ENCODE peak calls at places on chromosomes 12 and 14, in four cellular contexts. J is left ventricle myocardium inferior, H is AG09309, L is AG10803. A is an unnamed sample.

GRCh38 chr12:6188954-6189353 is 11.2 kb upstream of the CD9 start:
- DNase-seq in J (no peak), H (no peak), L (no peak), A (no peak)

GRCh38 chr12:45989277-45989856 is 1.0 kb downstream of the SCAF11 start:
- DNase-seq in J (no peak), H (no peak), L (no peak), A (no peak)

GRCh38 chr14:79328863-79329262 is 882.4 kb downstream of the DIO2 start:
- DNase-seq in J (no peak), H (no peak), L (no peak), A (no peak)

GRCh38 chr12:111715242-111715641 is 29.4 kb downstream of the ACAD10 start:
- DNase-seq in J (peak), H (no peak), L (peak), A (no peak)

GRCh38 chr12:1213205-1213604 is 222.2 kb downstream of the ERC1 start:
- DNase-seq in J (no peak), H (no peak), L (no peak), A (no peak)

GRCh38 chr14:102822311-102822863 is 45.1 kb downstream of the TRAF3 start:
- DNase-seq in J (no peak), H (no peak), L (no peak), A (no peak)

GRCh38 chr12:89494411-89495231 is 30.0 kb downstream of the GALNT4 start:
- DNase-seq in J (no peak), H (no peak), L (peak), A (no peak)

GRCh38 chr12:126667340-126667739 is 1599.6 kb upstream of the TMEM132C start:
- DNase-seq in J (no peak), H (peak), L (peak), A (no peak)

GRCh38 chr12:95784886-95785285 is 5.7 kb downstream of the NTN4 start:
- DNase-seq in J (no peak), H (no peak), L (peak), A (no peak)

GRCh38 chr14:93655078-93655750 is 133.1 kb downstream of the PRIMA1 start:
- DNase-seq in J (no peak), H (peak), L (peak), A (no peak)

GRCh38 chr12:100827901-100828520 is 33.4 kb downstream of the ANO4 start:
- DNase-seq in J (no peak), H (peak), L (peak), A (no peak)

GRCh38 chr12:54997914-54998507 is 13.4 kb upstream of the TESPA1 start:
- DNase-seq in J (no peak), H (no peak), L (no peak), A (no peak)

GRCh38 chr12:112939761-112940357 is 1.6 kb downstream of the OAS3 start:
- DNase-seq in J (no peak), H (no peak), L (no peak), A (no peak)

GRCh38 chr14:102046337-102047278 is 40.2 kb downstream of the HSP90AA1 start:
- DNase-seq in J (peak), H (no peak), L (peak), A (peak)

GRCh38 chr12:68118096-68118755 is 41.3 kb downstream of the IFNG start:
- DNase-seq in J (no peak), H (no peak), L (no peak), A (no peak)

GRCh38 chr14:98622208-98623051 is 649.6 kb downstream of the BCL11B start:
- DNase-seq in J (no peak), H (no peak), L (peak), A (no peak)

GRCh38 chr14:54691525-54692260 is 124.8 kb downstream of the SAMD4A start:
- DNase-seq in J (peak), H (no peak), L (peak), A (peak)

GRCh38 chr12:82461851-82462250 is 103.5 kb downstream of the METTL25 start:
- DNase-seq in J (no peak), H (no peak), L (no peak), A (no peak)

GRCh38 chr12:124745468-124745890 is 118.2 kb downstream of the SCARB1 start:
- DNase-seq in J (no peak), H (no peak), L (no peak), A (no peak)

GRCh38 chr12:42705863-42706262 is 116.3 kb upstream of the PRICKLE1 start:
- DNase-seq in J (peak), H (peak), L (peak), A (peak)
- H3K4me3 ChIP-seq in J (no peak), H (no peak), L (no peak), A (no peak)

GRCh38 chr14:73775339-73776193 is 61.4 kb upstream of the PNMA1 start:
- DNase-seq in J (no peak), H (no peak), L (no peak), A (peak)
- H3K4me3 ChIP-seq in J (no peak), H (no peak), L (no peak), A (no peak)

DNA sequence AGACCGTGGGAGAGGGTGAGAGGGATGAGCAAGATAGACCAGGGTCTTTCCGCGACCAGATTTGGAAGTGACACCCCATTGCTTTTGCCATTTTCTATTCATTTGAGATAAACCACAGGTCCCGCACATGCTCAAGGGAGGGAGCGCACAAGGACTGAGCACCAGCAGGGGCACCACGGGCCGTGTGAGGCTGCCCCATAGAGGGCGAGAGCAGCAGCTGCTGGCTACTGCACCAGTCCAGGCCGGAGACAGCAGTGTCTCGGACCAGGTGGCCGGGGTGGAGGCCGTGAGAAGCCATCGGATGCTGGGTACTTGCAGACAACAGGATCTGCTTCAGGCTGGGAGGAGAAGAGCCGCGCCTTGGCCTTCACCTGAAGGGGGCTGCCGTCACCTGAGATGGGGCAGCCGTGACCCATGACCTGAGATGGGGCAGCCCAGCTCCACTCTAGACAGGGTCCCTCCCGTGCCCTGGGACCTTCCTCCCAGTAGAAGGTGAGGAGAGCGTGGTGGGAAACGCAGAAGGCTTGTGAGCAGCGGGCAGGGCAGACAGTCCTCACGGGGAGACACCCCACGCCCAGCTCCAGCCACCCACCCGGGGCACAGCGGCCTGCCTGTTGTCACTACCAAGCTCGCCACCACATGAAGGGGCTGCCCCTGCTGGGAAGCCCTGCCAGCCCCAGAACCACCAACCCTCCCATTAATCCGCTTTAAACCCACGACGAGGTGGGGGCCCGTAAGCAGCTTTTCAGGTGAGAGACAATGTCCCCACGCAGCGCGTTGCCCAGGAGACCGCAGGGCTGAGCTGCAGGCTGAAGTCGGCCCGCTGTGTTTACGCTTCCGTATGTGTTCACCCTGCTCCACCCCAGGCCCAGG is 61.7 kb upstream of the FBRSL1 start:
- DNase-seq in J (no peak), H (no peak), L (no peak), A (no peak)
- H3K4me3 ChIP-seq in J (no peak), H (no peak), L (no peak), A (no peak)

GRCh38 chr12:57834086-57834876 is 12.2 kb downstream of the CTDSP2 start:
- DNase-seq in J (no peak), H (no peak), L (no peak), A (no peak)

GRCh38 chr12:57838594-57839302 is 7.8 kb downstream of the CTDSP2 start:
- DNase-seq in J (no peak), H (no peak), L (no peak), A (no peak)

GRCh38 chr12:57835366-57836288 is 10.9 kb downstream of the CTDSP2 start:
- DNase-seq in J (no peak), H (no peak), L (peak), A (no peak)

GRCh38 chr12:57837779-57838562 is 8.6 kb downstream of the CTDSP2 start:
- DNase-seq in J (peak), H (no peak), L (peak), A (no peak)

GRCh38 chr12:57836442-57837375 is 9.8 kb downstream of the CTDSP2 start:
- DNase-seq in J (peak), H (no peak), L (peak), A (peak)
- H3K4me3 ChIP-seq in J (peak), H (no peak), L (peak), A (peak)

A was measured in uterus.